ENCODE peak calls at places on chromosome X, in seven cellular contexts. One of them, this sample, is unnamed.
A peak's percentile ranks its signal among the peaks of the same experiment; 100 is the strongest.

GRCh38 chrX:106912864-106913263 is 7.3 kb upstream of the CLDN2 start:
- DNase-seq in endodermal cell: no peak
- DNase-seq in A549: no peak
- DNase-seq in pancreas: no peak
- DNase-seq in mammary epithelial cell: peak; percentile 19
- DNase-seq in esophagus squamous epithelium: no peak
- DNase-seq in aorta: no peak
- DNase-seq in this sample: no peak

GRCh38 chrX:147478899-147479298 is 432.8 kb upstream of the FMR1 start:
- DNase-seq in endodermal cell: no peak
- DNase-seq in A549: no peak
- DNase-seq in pancreas: no peak
- DNase-seq in mammary epithelial cell: no peak
- DNase-seq in esophagus squamous epithelium: no peak
- DNase-seq in aorta: no peak
- DNase-seq in this sample: no peak

GRCh38 chrX:134836497-134836968 is 154.3 kb upstream of the SMIM10 start:
- DNase-seq in endodermal cell: no peak
- DNase-seq in A549: no peak
- DNase-seq in pancreas: no peak
- DNase-seq in mammary epithelial cell: no peak
- DNase-seq in esophagus squamous epithelium: no peak
- DNase-seq in aorta: no peak
- DNase-seq in this sample: no peak

GRCh38 chrX:23634181-23634580 is 33.1 kb upstream of the PRDX4 start:
- DNase-seq in endodermal cell: no peak
- DNase-seq in A549: peak; percentile 9
- DNase-seq in pancreas: no peak
- DNase-seq in mammary epithelial cell: peak; percentile 5
- DNase-seq in esophagus squamous epithelium: no peak
- DNase-seq in aorta: no peak
- DNase-seq in this sample: no peak

GRCh38 chrX:43551590-43551989 is 104.5 kb upstream of the MAOA start:
- DNase-seq in endodermal cell: peak; percentile 71
- DNase-seq in A549: no peak
- DNase-seq in pancreas: no peak
- DNase-seq in mammary epithelial cell: no peak
- DNase-seq in esophagus squamous epithelium: no peak
- DNase-seq in aorta: no peak
- DNase-seq in this sample: no peak

GRCh38 chrX:2820131-2820771 is 8.5 kb upstream of the GYG2 start:
- DNase-seq in endodermal cell: peak; percentile 38
- DNase-seq in A549: no peak
- DNase-seq in pancreas: no peak
- DNase-seq in mammary epithelial cell: no peak
- DNase-seq in esophagus squamous epithelium: no peak
- DNase-seq in aorta: no peak
- DNase-seq in this sample: no peak

GRCh38 chrX:72346306-72346949 is 40.7 kb upstream of the CITED1 start:
- DNase-seq in endodermal cell: peak; percentile 53
- DNase-seq in A549: no peak
- DNase-seq in pancreas: no peak
- DNase-seq in mammary epithelial cell: no peak
- DNase-seq in esophagus squamous epithelium: no peak
- DNase-seq in aorta: no peak
- DNase-seq in this sample: no peak

GRCh38 chrX:131762802-131763234 is 218.9 kb downstream of the OR13H1 start:
- DNase-seq in endodermal cell: no peak
- DNase-seq in A549: peak; percentile 66
- DNase-seq in pancreas: no peak
- DNase-seq in mammary epithelial cell: peak; percentile 70
- DNase-seq in esophagus squamous epithelium: no peak
- DNase-seq in aorta: no peak
- DNase-seq in this sample: no peak

GRCh38 chrX:143788265-143788664 is 67.7 kb upstream of the SPANXN2 start:
- DNase-seq in endodermal cell: no peak
- DNase-seq in A549: no peak
- DNase-seq in pancreas: no peak
- DNase-seq in mammary epithelial cell: peak; percentile 21
- DNase-seq in esophagus squamous epithelium: no peak
- DNase-seq in aorta: no peak
- DNase-seq in this sample: no peak

GRCh38 chrX:11427082-11428033 is 134.1 kb downstream of the AMELX start:
- DNase-seq in endodermal cell: peak; percentile 74
- DNase-seq in A549: no peak
- DNase-seq in pancreas: no peak
- DNase-seq in mammary epithelial cell: no peak
- DNase-seq in esophagus squamous epithelium: no peak
- DNase-seq in aorta: peak; percentile 87
- DNase-seq in this sample: peak; percentile 61

GRCh38 chrX:139881130-139881529 is 51.7 kb downstream of the ATP11C start:
- DNase-seq in endodermal cell: no peak
- DNase-seq in A549: no peak
- DNase-seq in pancreas: no peak
- DNase-seq in mammary epithelial cell: peak; percentile 47
- DNase-seq in esophagus squamous epithelium: no peak
- DNase-seq in aorta: no peak
- DNase-seq in this sample: no peak

GRCh38 chrX:105865709-105866108 is 43.4 kb downstream of the NRK start:
- DNase-seq in endodermal cell: no peak
- DNase-seq in A549: no peak
- DNase-seq in pancreas: no peak
- DNase-seq in mammary epithelial cell: no peak
- DNase-seq in esophagus squamous epithelium: no peak
- DNase-seq in aorta: no peak
- DNase-seq in this sample: no peak

GRCh38 chrX:66014084-66014483 is 25.8 kb downstream of the VSIG4 start:
- DNase-seq in endodermal cell: no peak
- DNase-seq in A549: no peak
- DNase-seq in pancreas: no peak
- DNase-seq in mammary epithelial cell: no peak
- DNase-seq in esophagus squamous epithelium: no peak
- DNase-seq in aorta: no peak
- DNase-seq in this sample: no peak

DNA sequence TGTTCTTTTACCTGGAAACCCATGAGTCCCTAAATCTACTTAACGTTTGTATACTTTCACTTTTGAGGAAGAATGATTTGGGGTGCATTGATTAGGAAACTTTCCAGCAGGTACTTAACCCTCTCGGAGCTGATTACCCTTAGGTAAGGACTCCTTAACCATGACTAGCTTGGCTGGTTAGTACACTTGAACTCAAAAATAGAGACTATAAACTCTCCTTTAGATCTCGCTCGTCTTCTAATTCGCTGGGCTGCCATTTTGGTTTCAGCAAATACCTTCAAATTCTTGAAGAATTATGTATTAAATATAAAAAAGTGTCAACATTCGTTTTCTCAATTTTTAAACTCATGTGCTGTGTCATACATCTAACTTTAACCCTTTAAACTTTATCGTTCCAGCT is 2.0 kb downstream of the USP9X start:
- DNase-seq in endodermal cell: no peak
- DNase-seq in A549: no peak
- DNase-seq in pancreas: no peak
- DNase-seq in mammary epithelial cell: peak; percentile 9
- DNase-seq in esophagus squamous epithelium: no peak
- DNase-seq in aorta: no peak
- DNase-seq in this sample: no peak
- H3K4me3 ChIP-seq in endodermal cell: peak overlapping the region; percentile 88
- H3K4me3 ChIP-seq in A549: peak overlapping the region; percentile 89
- H3K4me3 ChIP-seq in pancreas: peak overlapping the region; percentile 90
- H3K4me3 ChIP-seq in mammary epithelial cell: peak overlapping the region; percentile 94
- H3K4me3 ChIP-seq in esophagus squamous epithelium: peak overlapping the region; percentile 98
- H3K4me3 ChIP-seq in aorta: peak overlapping the region; percentile 58
- H3K4me3 ChIP-seq in this sample: peak overlapping the region; percentile 72

DNA sequence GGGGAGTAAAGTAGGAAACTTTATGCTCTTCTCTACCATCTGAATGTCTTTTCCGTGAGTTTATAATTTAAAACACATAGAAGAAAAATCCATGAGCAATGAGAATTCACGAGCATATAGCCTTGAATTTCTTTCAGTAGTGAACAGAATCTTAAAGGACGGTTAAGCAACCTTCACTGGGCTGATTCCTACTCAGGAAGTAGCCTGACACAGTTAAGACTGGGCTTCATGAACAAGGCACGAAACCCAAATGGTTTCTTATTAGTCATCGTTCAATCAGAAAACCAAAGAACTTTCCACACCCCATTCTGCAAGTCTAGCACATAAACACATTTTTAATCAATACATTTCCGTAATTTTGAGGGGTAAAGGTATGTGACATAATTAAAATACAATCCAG is 95.8 kb downstream of the SH3KBP1 start:
- DNase-seq in endodermal cell: no peak
- DNase-seq in A549: no peak
- DNase-seq in pancreas: no peak
- DNase-seq in mammary epithelial cell: no peak
- DNase-seq in esophagus squamous epithelium: no peak
- DNase-seq in aorta: no peak
- DNase-seq in this sample: no peak
- H3K4me1 ChIP-seq in endodermal cell: no peaks in the 10 kb centered on the region
- H3K4me1 ChIP-seq in A549: no peaks in the 10 kb centered on the region
- H3K4me1 ChIP-seq in pancreas: no peaks in the 10 kb centered on the region
- H3K4me1 ChIP-seq in mammary epithelial cell: peaks cover 6% of the 10 kb centered on the region
- H3K4me1 ChIP-seq in esophagus squamous epithelium: no peaks in the 10 kb centered on the region
- H3K4me1 ChIP-seq in aorta: no peaks in the 10 kb centered on the region
- H3K4me1 ChIP-seq in this sample: no peaks in the 10 kb centered on the region

GRCh38 chrX:67614414-67614813 is 70.6 kb downstream of the AR start:
- DNase-seq in endodermal cell: no peak
- DNase-seq in A549: no peak
- DNase-seq in pancreas: no peak
- DNase-seq in mammary epithelial cell: peak; percentile 49
- DNase-seq in esophagus squamous epithelium: no peak
- DNase-seq in aorta: no peak
- DNase-seq in this sample: no peak

GRCh38 chrX:67622053-67622452 is 78.2 kb downstream of the AR start:
- DNase-seq in endodermal cell: no peak
- DNase-seq in A549: no peak
- DNase-seq in pancreas: no peak
- DNase-seq in mammary epithelial cell: no peak
- DNase-seq in esophagus squamous epithelium: no peak
- DNase-seq in aorta: no peak
- DNase-seq in this sample: no peak

GRCh38 chrX:67624324-67624723 is 80.5 kb downstream of the AR start:
- DNase-seq in endodermal cell: no peak
- DNase-seq in A549: no peak
- DNase-seq in pancreas: no peak
- DNase-seq in mammary epithelial cell: no peak
- DNase-seq in esophagus squamous epithelium: no peak
- DNase-seq in aorta: no peak
- DNase-seq in this sample: no peak

GRCh38 chrX:67614006-67614405 is 70.2 kb downstream of the AR start:
- DNase-seq in endodermal cell: no peak
- DNase-seq in A549: no peak
- DNase-seq in pancreas: no peak
- DNase-seq in mammary epithelial cell: no peak
- DNase-seq in esophagus squamous epithelium: no peak
- DNase-seq in aorta: no peak
- DNase-seq in this sample: no peak

GRCh38 chrX:67619253-67619652 is 75.4 kb downstream of the AR start:
- DNase-seq in endodermal cell: no peak
- DNase-seq in A549: no peak
- DNase-seq in pancreas: no peak
- DNase-seq in mammary epithelial cell: peak; percentile 77
- DNase-seq in esophagus squamous epithelium: no peak
- DNase-seq in aorta: no peak
- DNase-seq in this sample: no peak
- H3K27ac ChIP-seq in endodermal cell: no peak overlapping the region
- H3K27ac ChIP-seq in A549: peak overlapping the region; percentile 57
- H3K27ac ChIP-seq in pancreas: no peak overlapping the region
- H3K27ac ChIP-seq in mammary epithelial cell: no peak overlapping the region
- H3K27ac ChIP-seq in esophagus squamous epithelium: no peak overlapping the region
- H3K27ac ChIP-seq in aorta: no peak overlapping the region
- H3K27ac ChIP-seq in this sample: no peak overlapping the region

GRCh38 chrX:132908891-132909290 is 49.5 kb downstream of the HS6ST2 start:
- DNase-seq in endodermal cell: peak; percentile 49
- DNase-seq in A549: no peak
- DNase-seq in pancreas: no peak
- DNase-seq in mammary epithelial cell: no peak
- DNase-seq in esophagus squamous epithelium: no peak
- DNase-seq in aorta: no peak
- DNase-seq in this sample: no peak
- H3K4me3 ChIP-seq in endodermal cell: no peak overlapping the region
- H3K4me3 ChIP-seq in A549: no peak overlapping the region
- H3K4me3 ChIP-seq in pancreas: no peak overlapping the region
- H3K4me3 ChIP-seq in mammary epithelial cell: no peak overlapping the region
- H3K4me3 ChIP-seq in esophagus squamous epithelium: no peak overlapping the region
- H3K4me3 ChIP-seq in aorta: no peak overlapping the region
- H3K4me3 ChIP-seq in this sample: no peak overlapping the region

GRCh38 chrX:148784859-148785655 is 284.6 kb downstream of the AFF2 start:
- DNase-seq in endodermal cell: peak; percentile 47
- DNase-seq in A549: no peak
- DNase-seq in pancreas: no peak
- DNase-seq in mammary epithelial cell: no peak
- DNase-seq in esophagus squamous epithelium: no peak
- DNase-seq in aorta: no peak
- DNase-seq in this sample: no peak
- H3K4me1 ChIP-seq in endodermal cell: no peaks in the 10 kb centered on the region
- H3K4me1 ChIP-seq in A549: no peaks in the 10 kb centered on the region
- H3K4me1 ChIP-seq in pancreas: no peaks in the 10 kb centered on the region
- H3K4me1 ChIP-seq in mammary epithelial cell: no peaks in the 10 kb centered on the region
- H3K4me1 ChIP-seq in esophagus squamous epithelium: no peaks in the 10 kb centered on the region
- H3K4me1 ChIP-seq in aorta: no peaks in the 10 kb centered on the region
- H3K4me1 ChIP-seq in this sample: no peaks in the 10 kb centered on the region

DNA sequence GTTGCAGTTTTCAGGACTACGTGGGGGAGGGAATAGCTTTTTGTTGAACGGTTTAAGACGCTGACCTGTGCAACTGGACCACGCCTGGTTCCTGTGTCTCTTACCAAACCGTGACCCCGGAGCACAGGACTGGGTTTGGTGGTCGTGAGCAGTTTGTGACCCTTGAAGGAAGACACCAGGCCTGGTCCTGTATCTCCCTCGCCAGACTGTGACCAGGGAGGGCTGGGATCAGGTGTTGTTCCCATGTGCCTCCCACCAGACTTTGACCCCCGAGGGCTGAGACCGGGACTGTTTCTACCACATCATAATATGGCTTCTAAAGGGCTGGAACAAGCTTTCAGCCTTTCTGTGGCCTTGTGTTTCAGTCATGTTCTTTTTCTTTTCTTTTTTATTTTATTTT is 683 bp downstream of the EBP start:
- DNase-seq in endodermal cell: no peak
- DNase-seq in A549: no peak
- DNase-seq in pancreas: no peak
- DNase-seq in mammary epithelial cell: no peak
- DNase-seq in esophagus squamous epithelium: no peak
- DNase-seq in aorta: no peak
- DNase-seq in this sample: no peak
- H3K27ac ChIP-seq in endodermal cell: peak overlapping the region; percentile 38
- H3K27ac ChIP-seq in A549: peak overlapping the region; percentile 85
- H3K27ac ChIP-seq in pancreas: peak overlapping the region; percentile 36
- H3K27ac ChIP-seq in mammary epithelial cell: peak overlapping the region; percentile 44
- H3K27ac ChIP-seq in esophagus squamous epithelium: peak overlapping the region; percentile 88
- H3K27ac ChIP-seq in aorta: no peak overlapping the region
- H3K27ac ChIP-seq in this sample: peak overlapping the region; percentile 75